ENCODE peak calls at places on chromosomes 13 and 19, in eight cellular contexts. F is GOT3; J is pancreas; Q is astrocyte of the hippocampus; L is caudate nucleus; U is stimulated activated CD8-positive, alpha-beta memory T cell treated with anti-CD3 and anti-CD28 coated beads, Interleukin-15, amount 100 ng/mL, for 24 hours; C is activated effector memory CD4-positive, alpha-beta T cell treated with anti-CD3 and anti-CD28 coated beads, Interleukin-2, amount 50 U/mL, for 16 hours; N is endothelial cell. H is an unnamed sample.

GRCh38 chr13:97948041-97948440 is 5.4 kb upstream of the IPO5 start:
- DNase-seq in Q (peak), J (no peak), L (no peak), F (peak), N (no peak), C (no peak), U (no peak), H (no peak)

GRCh38 chr13:41827507-41828213 is 133.2 kb downstream of the VWA8 start:
- DNase-seq in N (no peak), C (no peak), L (no peak), F (no peak), J (no peak), U (no peak), Q (peak), H (no peak)

GRCh38 chr13:76223565-76223964 is 587.4 kb downstream of the LMO7 start:
- DNase-seq in N (no peak), U (no peak), Q (no peak), F (no peak), L (no peak), C (no peak), J (no peak), H (no peak)

GRCh38 chr13:102589291-102589822 is 7.4 kb upstream of the TPP2 start:
- DNase-seq in F (no peak), N (no peak), C (no peak), Q (no peak), U (no peak), L (peak), J (no peak), H (no peak)

GRCh38 chr13:113781571-113781970 is 22.5 kb downstream of the TMEM255B start:
- DNase-seq in L (no peak), U (no peak), N (no peak), J (no peak), F (no peak), C (no peak), Q (no peak), H (no peak)

GRCh38 chr13:98447881-98448641 is 128.8 kb downstream of the STK24 start:
- DNase-seq in F (no peak), U (no peak), L (peak), J (no peak), Q (peak), N (peak), C (peak), H (no peak)

GRCh38 chr19:41911889-41912731 is 16.1 kb downstream of the ERFL start:
- DNase-seq in N (no peak), C (no peak), J (no peak), F (no peak), L (no peak), Q (no peak), U (no peak), H (no peak)

GRCh38 chr19:57903298-57904174 is 12.9 kb downstream of the ZNF417 start:
- DNase-seq in Q (peak), J (no peak), N (no peak), U (no peak), L (no peak), C (no peak), F (no peak), H (no peak)

GRCh38 chr19:7926021-7926726 is at the start of gene CTXN1:
- DNase-seq in J (peak), U (peak), Q (peak), L (peak), C (peak), N (peak), F (no peak), H (peak)

GRCh38 chr13:76980075-76980718 is 11.7 kb upstream of the CLN5 start:
- DNase-seq in N (peak), L (peak), U (peak), J (peak), C (peak), Q (peak), F (peak), H (peak)

GRCh38 chr13:110233181-110233641 is 73.7 kb downstream of the COL4A1 start:
- DNase-seq in N (no peak), F (no peak), J (no peak), C (no peak), U (no peak), Q (no peak), L (no peak), H (no peak)

GRCh38 chr19:5627395-5627904 is 4.6 kb downstream of the SAFB start:
- DNase-seq in Q (peak), L (no peak), N (no peak), U (no peak), J (no peak), F (no peak), C (no peak), H (no peak)

GRCh38 chr19:2532252-2533071 is 56.5 kb downstream of the GADD45B start:
- DNase-seq in U (no peak), N (no peak), L (no peak), J (no peak), Q (peak), C (no peak), F (no peak), H (no peak)

GRCh38 chr13:32017449-32017848 is 14.1 kb upstream of the FRY start:
- DNase-seq in C (no peak), N (no peak), L (no peak), F (no peak), Q (no peak), U (no peak), J (no peak), H (no peak)

GRCh38 chr19:19538077-19538764 is at the start of gene CILP2:
- DNase-seq in J (peak), Q (peak), F (no peak), N (peak), U (no peak), L (no peak), C (peak), H (no peak)

GRCh38 chr13:110911880-110912279 is 3.0 kb downstream of the ANKRD10 start:
- DNase-seq in N (no peak), C (no peak), J (no peak), U (no peak), F (no peak), L (no peak), Q (no peak), H (no peak)

GRCh38 chr19:15038304-15038703 is 11.0 kb upstream of the CASP14 start:
- DNase-seq in L (no peak), U (no peak), J (no peak), N (no peak), Q (no peak), F (no peak), C (no peak), H (no peak)

GRCh38 chr13:20391597-20392452 is 133.8 kb downstream of the CRYL1 start:
- DNase-seq in N (no peak), U (no peak), L (no peak), F (no peak), Q (no peak), J (no peak), C (no peak), H (no peak)

GRCh38 chr19:48738557-48739399 is 1.6 kb downstream of the RASIP1 start:
- DNase-seq in F (peak), Q (peak), J (peak), C (peak), N (peak), L (peak), U (peak), H (peak)

GRCh38 chr19:46453661-46454060 is 17.7 kb downstream of the PNMA8A start:
- DNase-seq in Q (no peak), N (no peak), C (peak), F (no peak), J (no peak), U (no peak), L (no peak), H (no peak)

GRCh38 chr19:42965204-42965603 is 28.2 kb upstream of the PSG7 start:
- DNase-seq in C (no peak), F (no peak), N (no peak), L (no peak), J (no peak), U (no peak), Q (peak), H (no peak)

GRCh38 chr13:110024646-110024980 is 238.2 kb upstream of the IRS2 start:
- DNase-seq in Q (no peak), F (no peak), C (no peak), J (no peak), U (no peak), N (no peak), L (no peak), H (no peak)

GRCh38 chr13:110913322-110913721 is 1.5 kb downstream of the ANKRD10 start:
- DNase-seq in Q (peak), N (no peak), C (no peak), J (no peak), F (no peak), L (no peak), U (no peak), H (peak)

GRCh38 chr19:6452223-6452614 is 7.4 kb downstream of the SLC25A23 start:
- DNase-seq in Q (no peak), F (no peak), N (no peak), U (no peak), L (no peak), J (no peak), C (no peak), H (no peak)

GRCh38 chr19:40425450-40426287 is at the start of gene SERTAD1:
- DNase-seq in C (peak), Q (peak), F (peak), U (peak), J (peak), L (peak), N (peak), H (peak)

GRCh38 chr13:24217601-24218281 is 57.2 kb downstream of the SPATA13 start:
- DNase-seq in L (no peak), J (peak), U (no peak), F (no peak), N (no peak), Q (peak), C (no peak), H (no peak)

GRCh38 chr13:102913924-102914628 is 68.2 kb downstream of the ERCC5 start:
- DNase-seq in U (no peak), N (no peak), Q (peak), C (no peak), J (no peak), F (no peak), L (no peak), H (no peak)

GRCh38 chr19:8233370-8233769 is 24.2 kb downstream of the CERS4 start:
- DNase-seq in F (no peak), U (no peak), Q (peak), J (no peak), N (no peak), C (no peak), L (no peak), H (no peak)

GRCh38 chr13:96581741-96582140 is 412.5 kb downstream of the OXGR1 start:
- DNase-seq in J (no peak), F (no peak), L (no peak), U (no peak), Q (no peak), C (no peak), N (no peak), H (no peak)

GRCh38 chr13:33058816-33059215 is 42.6 kb downstream of the KL start:
- DNase-seq in C (no peak), N (no peak), Q (no peak), F (no peak), U (no peak), J (no peak), L (no peak), H (no peak)

GRCh38 chr13:38350114-38350617 is 515 bp downstream of the UFM1 start:
- DNase-seq in J (peak), L (no peak), F (no peak), N (peak), Q (peak), U (peak), C (peak), H (peak)

GRCh38 chr19:1857648-1858326 is 5.6 kb downstream of the KLF16 start:
- DNase-seq in L (no peak), Q (no peak), F (no peak), N (no peak), J (no peak), U (no peak), C (no peak), H (no peak)